ENCODE peak calls at places on chromosomes 4 and X, in five cellular contexts. T is Jurkat, Clone E6-1; R is stimulated activated CD8-positive, alpha-beta memory T cell treated with anti-CD3 and anti-CD28 coated beads, Interleukin-4, amount 100 ng/mL, for 1 hour; X is iris pigment epithelial cell; Z is body of pancreas. A is an unnamed sample.

GRCh38 chr4:55303818-55304217 is 42.2 kb upstream of the SRD5A3 start:
- DNase-seq in T (no peak), R (no peak), X (peak; percentile 83), Z (no peak), A (peak; percentile 56)

GRCh38 chr4:142826503-142827241 is 19.4 kb downstream of the INPP4B start:
- DNase-seq in T (no peak), R (no peak), X (no peak), Z (no peak), A (no peak)

GRCh38 chr4:4914059-4914820 is 54.8 kb downstream of the MSX1 start:
- DNase-seq in T (no peak), R (no peak), X (peak; percentile 30), Z (no peak), A (no peak)

GRCh38 chr4:1395941-1396805 is 10.1 kb downstream of the NKX1-1 start:
- DNase-seq in T (no peak), R (no peak), X (no peak), Z (peak; percentile 5), A (no peak)

GRCh38 chrX:134158821-134159512 is 78.0 kb upstream of the CCDC160 start:
- DNase-seq in T (no peak), R (no peak), X (no peak), Z (no peak), A (no peak)

GRCh38 chr4:134935320-134935719 is 733.7 kb upstream of the PABPC4L start:
- DNase-seq in T (peak; percentile 1), R (no peak), X (peak; percentile 1), Z (no peak), A (no peak)

GRCh38 chr4:28225005-28225404 is 1364.4 kb downstream of the STIM2 start:
- DNase-seq in T (no peak), R (no peak), X (peak; percentile 66), Z (no peak), A (peak; percentile 13)

GRCh38 chr4:69831270-69831627 is 28.7 kb downstream of the SULT1E1 start:
- DNase-seq in T (no peak), R (no peak), X (no peak), Z (no peak), A (no peak)

GRCh38 chrX:39152106-39152649 is 350.9 kb downstream of the MID1IP1 start:
- DNase-seq in T (peak; percentile 7), R (no peak), X (no peak), Z (peak; percentile 58), A (peak; percentile 20)

GRCh38 chr4:161359491-161359890 is 804.3 kb downstream of the FSTL5 start:
- DNase-seq in T (no peak), R (no peak), X (no peak), Z (no peak), A (no peak)

GRCh38 chr4:151882072-151882803 is 121.4 kb upstream of the GATB start:
- DNase-seq in T (no peak), R (no peak), X (no peak), Z (no peak), A (no peak)

GRCh38 chr4:29046166-29046565 is 1674.0 kb upstream of the PCDH7 start:
- DNase-seq in T (no peak), R (no peak), X (peak; percentile 86), Z (no peak), A (no peak)

GRCh38 chr4:7753931-7754465 is 185.7 kb downstream of the AFAP1 start:
- DNase-seq in T (no peak), R (no peak), X (no peak), Z (no peak), A (no peak)

GRCh38 chrX:10172867-10173266 is 16.1 kb downstream of the CLCN4 start:
- DNase-seq in T (no peak), R (no peak), X (peak; percentile 32), Z (no peak), A (no peak)

GRCh38 chr4:30839583-30840520 is 119.7 kb downstream of the PCDH7 start:
- DNase-seq in T (no peak), R (no peak), X (peak; percentile 89), Z (no peak), A (no peak)

GRCh38 chr4:183342541-183343533 is 20.6 kb upstream of the CLDN24 start:
- DNase-seq in T (no peak), R (no peak), X (no peak), Z (peak; percentile 29), A (no peak)

GRCh38 chrX:19629541-19629940 is 114.2 kb upstream of the MAP3K15 start:
- DNase-seq in T (no peak), R (no peak), X (no peak), Z (no peak), A (no peak)

GRCh38 chrX:10011261-10011931 is 44.2 kb downstream of the CLDN34 start:
- DNase-seq in T (no peak), R (no peak), X (peak; percentile 46), Z (no peak), A (no peak)

GRCh38 chr4:89724716-89725115 is 112.2 kb downstream of the SNCA start:
- DNase-seq in T (no peak), R (no peak), X (peak; percentile 83), Z (no peak), A (no peak)

GRCh38 chr4:173675446-173675845 is 145.4 kb upstream of the HAND2 start:
- DNase-seq in T (no peak), R (no peak), X (no peak), Z (no peak), A (no peak)

GRCh38 chr4:71473541-71474240 is 134.9 kb downstream of the SLC4A4 start:
- DNase-seq in T (no peak), R (no peak), X (no peak), Z (no peak), A (no peak)

GRCh38 chr4:152310223-152310622 is 225.7 kb downstream of the FBXW7 start:
- DNase-seq in T (peak; percentile 65), R (no peak), X (peak; percentile 76), Z (no peak), A (no peak)

GRCh38 chrX:73563740-73564073 is 710 bp downstream of the CHIC1 start:
- DNase-seq in T (peak; percentile 11), R (no peak), X (peak; percentile 10), Z (no peak), A (no peak)

GRCh38 chrX:2732076-2732475 is 19.8 kb upstream of the XG start:
- DNase-seq in T (no peak), R (no peak), X (no peak), Z (no peak), A (no peak)

GRCh38 chr4:23022032-23022431 is 329.3 kb downstream of the GBA3 start:
- DNase-seq in T (no peak), R (no peak), X (peak; percentile 51), Z (no peak), A (no peak)

GRCh38 chr4:29405151-29405550 is 1315.0 kb upstream of the PCDH7 start:
- DNase-seq in T (no peak), R (no peak), X (peak; percentile 16), Z (no peak), A (no peak)

GRCh38 chr4:2306773-2307410 is 45.0 kb upstream of the MXD4 start:
- DNase-seq in T (no peak), R (no peak), X (no peak), Z (no peak), A (no peak)

GRCh38 chr4:111639120-111639519 is 506.1 kb upstream of the FAM241A start:
- DNase-seq in T (no peak), R (no peak), X (peak; percentile 89), Z (no peak), A (no peak)

GRCh38 chrX:23959781-23960180 is 52.0 kb downstream of the CXorf58 start:
- DNase-seq in T (peak; percentile 7), R (no peak), X (no peak), Z (no peak), A (no peak)

GRCh38 chr4:102572452-102572851 is 71.3 kb downstream of the NFKB1 start:
- DNase-seq in T (peak; percentile 42), R (no peak), X (no peak), Z (no peak), A (no peak)

GRCh38 chr4:184514121-184514988 is 40.0 kb upstream of the IRF2 start:
- DNase-seq in T (no peak), R (no peak), X (peak; percentile 89), Z (peak; percentile 24), A (peak; percentile 41)

GRCh38 chr4:170522427-170522970 is 432.7 kb upstream of the AADAT start:
- DNase-seq in T (no peak), R (no peak), X (no peak), Z (no peak), A (no peak)

GRCh38 chr4:15956179-15956850 is 6.7 kb downstream of the FGFBP2 start:
- DNase-seq in T (peak; percentile 75), R (no peak), X (peak; percentile 52), Z (peak; percentile 69), A (peak; percentile 86)

GRCh38 chr4:158810487-158811215 is 41.8 kb downstream of the FNIP2 start:
- DNase-seq in T (no peak), R (no peak), X (peak; percentile 96), Z (peak; percentile 69), A (peak; percentile 70)

A was measured in mucosa of gallbladder.